ENCODE peak calls at places on chromosomes 12 and 14, in four cellular contexts. One of them, this sample, is unnamed.

GRCh38 chr14:99257122-99257672 is 14.8 kb downstream of the BCL11B start:
- DNase-seq in HepG2: no peak
- DNase-seq in H1: no peak
- DNase-seq in GM12878: no peak
- DNase-seq in this sample: no peak

GRCh38 chr12:3727877-3728632 is 24.9 kb downstream of the CRACR2A start:
- DNase-seq in H1: no peak
- DNase-seq in HepG2: no peak
- DNase-seq in GM12878: peak; percentile 66
- DNase-seq in this sample: no peak

GRCh38 chr12:80053048-80053790 is 46.1 kb upstream of the OTOGL start:
- DNase-seq in HepG2: no peak
- DNase-seq in H1: no peak
- DNase-seq in GM12878: no peak
- DNase-seq in this sample: no peak

GRCh38 chr12:132084681-132085635 is 59.2 kb downstream of the DDX51 start:
- DNase-seq in HepG2: peak; percentile 84
- DNase-seq in GM12878: no peak
- DNase-seq in H1: no peak
- DNase-seq in this sample: peak; percentile 88

GRCh38 chr12:91819132-91819447 is 326.6 kb downstream of the BTG1 start:
- DNase-seq in HepG2: no peak
- DNase-seq in H1: no peak
- DNase-seq in GM12878: no peak
- DNase-seq in this sample: no peak

GRCh38 chr12:52168019-52168717 is 23.6 kb downstream of the KRT80 start:
- DNase-seq in HepG2: peak; percentile 44
- DNase-seq in GM12878: no peak
- DNase-seq in H1: no peak
- DNase-seq in this sample: no peak

GRCh38 chr14:59565112-59565511 is 11.5 kb downstream of the CCDC175 start:
- DNase-seq in GM12878: no peak
- DNase-seq in H1: no peak
- DNase-seq in HepG2: no peak
- DNase-seq in this sample: no peak

GRCh38 chr14:24411468-24412454 is 13.0 kb downstream of the NYNRIN start:
- DNase-seq in HepG2: peak; percentile 69
- DNase-seq in H1: no peak
- DNase-seq in GM12878: no peak
- DNase-seq in this sample: peak; percentile 52

GRCh38 chr12:6765048-6765633 is 1.0 kb upstream of the PTMS start:
- DNase-seq in H1: no peak
- DNase-seq in HepG2: no peak
- DNase-seq in GM12878: no peak
- DNase-seq in this sample: peak; percentile 39

GRCh38 chr12:89244536-89244935 is 107.8 kb downstream of the DUSP6 start:
- DNase-seq in HepG2: no peak
- DNase-seq in H1: no peak
- DNase-seq in GM12878: no peak
- DNase-seq in this sample: no peak

GRCh38 chr12:56487448-56488040 is 417 bp downstream of the GLS2 start:
- DNase-seq in H1: no peak
- DNase-seq in GM12878: no peak
- DNase-seq in HepG2: peak; percentile 32
- DNase-seq in this sample: no peak

GRCh38 chr14:23352506-23353432 is at the start of gene SLC22A17:
- DNase-seq in GM12878: no peak
- DNase-seq in H1: no peak
- DNase-seq in HepG2: peak; percentile 45
- DNase-seq in this sample: peak; percentile 32

GRCh38 chr12:130998136-130998535 is 44.4 kb downstream of the ADGRD1 start:
- DNase-seq in H1: no peak
- DNase-seq in GM12878: no peak
- DNase-seq in HepG2: no peak
- DNase-seq in this sample: no peak

GRCh38 chr12:100956311-100956852 is 161.8 kb downstream of the ANO4 start:
- DNase-seq in H1: no peak
- DNase-seq in HepG2: no peak
- DNase-seq in GM12878: no peak
- DNase-seq in this sample: no peak

GRCh38 chr12:56998981-56999380 is 7.4 kb downstream of the ZBTB39 start:
- DNase-seq in H1: no peak
- DNase-seq in GM12878: peak; percentile 69
- DNase-seq in HepG2: no peak
- DNase-seq in this sample: peak; percentile 2

GRCh38 chr12:116125981-116126566 is 151.4 kb downstream of the MED13L start:
- DNase-seq in GM12878: no peak
- DNase-seq in HepG2: no peak
- DNase-seq in H1: no peak
- DNase-seq in this sample: no peak

GRCh38 chr12:76312314-76312713 is 35.9 kb downstream of the BBS10 start:
- DNase-seq in HepG2: no peak
- DNase-seq in GM12878: no peak
- DNase-seq in H1: no peak
- DNase-seq in this sample: no peak

GRCh38 chr14:24204163-24205146 is 1.0 kb upstream of the TSSK4 start:
- DNase-seq in H1: no peak
- DNase-seq in GM12878: no peak
- DNase-seq in HepG2: no peak
- DNase-seq in this sample: no peak

GRCh38 chr14:44107156-44107555 is 399.9 kb downstream of the FSCB start:
- DNase-seq in GM12878: no peak
- DNase-seq in HepG2: no peak
- DNase-seq in H1: no peak
- DNase-seq in this sample: no peak

GRCh38 chr12:1530592-1531159 is 63.7 kb downstream of the FBXL14 start:
- DNase-seq in HepG2: no peak
- DNase-seq in GM12878: no peak
- DNase-seq in H1: no peak
- DNase-seq in this sample: peak; percentile 39

GRCh38 chr12:65313704-65314317 is 35.3 kb downstream of the MSRB3 start:
- DNase-seq in H1: no peak
- DNase-seq in GM12878: no peak
- DNase-seq in HepG2: peak; percentile 28
- DNase-seq in this sample: peak; percentile 3

GRCh38 chr14:83860757-83861156 is 1669.2 kb upstream of the FLRT2 start:
- DNase-seq in H1: no peak
- DNase-seq in GM12878: no peak
- DNase-seq in HepG2: no peak
- DNase-seq in this sample: no peak

GRCh38 chr14:60655114-60655897 is 6.0 kb upstream of the SIX1 start:
- DNase-seq in HepG2: no peak
- DNase-seq in H1: no peak
- DNase-seq in GM12878: no peak
- DNase-seq in this sample: no peak

GRCh38 chr14:60655898-60656754 is 6.8 kb upstream of the SIX1 start:
- DNase-seq in HepG2: no peak
- DNase-seq in H1: no peak
- DNase-seq in GM12878: no peak
- DNase-seq in this sample: no peak

GRCh38 chr14:60657609-60657983 is 8.3 kb upstream of the SIX1 start:
- DNase-seq in GM12878: no peak
- DNase-seq in HepG2: no peak
- DNase-seq in H1: no peak
- DNase-seq in this sample: no peak

GRCh38 chr14:60658116-60658515 is 8.8 kb upstream of the SIX1 start:
- DNase-seq in GM12878: no peak
- DNase-seq in H1: no peak
- DNase-seq in HepG2: no peak
- DNase-seq in this sample: no peak

DNA sequence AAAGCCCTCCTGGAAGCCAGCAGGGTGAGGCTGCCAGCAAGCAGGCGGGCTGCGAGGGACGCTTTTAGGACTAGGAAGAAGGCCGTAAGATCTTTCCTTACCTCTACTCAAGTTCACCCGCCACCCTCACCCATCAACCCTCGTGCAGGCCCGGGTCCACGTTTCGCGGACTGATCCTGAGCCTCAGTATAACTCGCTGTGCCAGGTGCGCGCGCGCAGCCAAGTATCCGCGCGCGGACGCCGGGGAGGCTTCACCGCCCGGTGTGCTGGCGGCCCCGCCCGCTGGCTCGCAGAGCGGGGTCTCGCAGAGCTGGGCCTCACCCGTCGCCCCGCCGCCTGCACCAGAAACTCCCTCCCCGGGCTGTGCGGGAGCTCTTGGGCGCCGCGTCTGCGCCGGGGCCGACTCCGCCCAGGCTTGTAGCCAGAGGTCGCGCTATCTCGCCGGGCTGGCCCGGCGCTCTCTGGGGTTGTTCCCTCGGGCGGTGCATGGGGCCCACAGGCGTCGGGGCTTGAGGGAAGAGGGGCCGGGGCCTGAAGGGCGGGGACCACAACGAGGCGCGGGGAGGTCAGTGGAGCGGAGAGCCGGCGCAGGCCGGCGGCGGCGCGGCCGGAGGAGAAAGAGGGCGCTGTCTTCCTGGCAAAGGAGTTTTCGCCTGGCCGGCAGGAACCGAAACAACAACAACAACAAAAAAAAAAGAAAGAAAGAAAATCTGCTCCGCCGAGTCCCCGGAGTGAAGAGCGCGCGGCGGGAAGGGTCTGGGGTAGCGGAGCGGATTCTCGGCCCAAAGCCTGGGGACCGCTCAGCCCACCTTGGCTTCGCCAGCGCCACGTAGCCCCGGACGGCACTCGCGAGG is 7.7 kb upstream of the SIX1 start:
- DNase-seq in GM12878: peak; percentile 31
- DNase-seq in H1: no peak
- DNase-seq in HepG2: peak; percentile 58
- DNase-seq in this sample: no peak
- TF ChIP-seq CREB1 in GM12878: no peak
- TF ChIP-seq CREB1 in H1: no peak
- TF ChIP-seq CREB1 in HepG2: no peak
- TF ChIP-seq CREB1 in this sample: no peak

GRCh38 chr14:80003138-80003537 is 208.2 kb downstream of the DIO2 start:
- DNase-seq in H1: no peak
- DNase-seq in HepG2: peak; percentile 79
- DNase-seq in GM12878: no peak
- DNase-seq in this sample: no peak

GRCh38 chr14:79992799-79993198 is 218.5 kb downstream of the DIO2 start:
- DNase-seq in GM12878: no peak
- DNase-seq in H1: peak; percentile 7
- DNase-seq in HepG2: no peak
- DNase-seq in this sample: no peak

DNA sequence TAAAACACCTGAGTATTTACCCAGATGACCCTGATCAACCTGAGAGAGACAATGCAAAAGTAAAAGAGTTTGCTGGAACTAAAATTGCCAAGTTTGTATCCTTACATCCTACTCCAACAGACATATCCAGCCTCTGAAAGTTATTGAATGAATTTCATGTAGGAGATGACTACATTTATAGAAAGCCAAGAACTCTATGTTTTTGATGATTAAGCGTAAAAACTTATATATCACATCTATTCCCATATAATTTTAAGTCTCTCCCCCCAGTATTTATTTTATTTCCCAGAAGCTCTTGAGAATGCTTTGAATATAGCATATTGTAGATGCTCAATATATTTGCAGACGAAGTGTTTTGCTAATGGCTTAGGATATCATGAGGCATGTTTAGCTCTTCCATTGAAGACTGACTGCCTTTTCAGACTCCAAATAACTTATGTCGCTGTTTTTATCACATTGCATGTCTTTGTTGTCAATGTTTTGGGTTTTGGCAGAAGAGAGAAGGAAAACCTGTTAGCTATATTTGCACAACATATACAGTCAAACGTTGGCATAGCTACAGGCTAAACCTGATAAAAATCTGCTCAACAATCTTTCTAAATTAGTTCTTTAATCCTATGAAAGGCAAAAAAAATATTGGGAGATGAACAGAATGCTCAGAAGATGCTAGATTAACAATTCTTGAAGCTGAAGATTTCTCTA is 213.6 kb downstream of the DIO2 start:
- DNase-seq in H1: no peak
- DNase-seq in HepG2: no peak
- DNase-seq in GM12878: no peak
- DNase-seq in this sample: no peak
- TF ChIP-seq RAD21 in H1: no peak
- TF ChIP-seq RAD21 in HepG2: no peak
- TF ChIP-seq RAD21 in GM12878: no peak
- TF ChIP-seq RAD21 in this sample: no peak

GRCh38 chr14:72462041-72462440 is 431.9 kb downstream of the DPF3 start:
- DNase-seq in GM12878: no peak
- DNase-seq in HepG2: no peak
- DNase-seq in H1: no peak
- DNase-seq in this sample: no peak
- TF ChIP-seq RFX5 in GM12878: no peak
- TF ChIP-seq RFX5 in HepG2: no peak
- TF ChIP-seq RFX5 in H1: no peak
- TF ChIP-seq RFX5 in this sample: no peak

DNA sequence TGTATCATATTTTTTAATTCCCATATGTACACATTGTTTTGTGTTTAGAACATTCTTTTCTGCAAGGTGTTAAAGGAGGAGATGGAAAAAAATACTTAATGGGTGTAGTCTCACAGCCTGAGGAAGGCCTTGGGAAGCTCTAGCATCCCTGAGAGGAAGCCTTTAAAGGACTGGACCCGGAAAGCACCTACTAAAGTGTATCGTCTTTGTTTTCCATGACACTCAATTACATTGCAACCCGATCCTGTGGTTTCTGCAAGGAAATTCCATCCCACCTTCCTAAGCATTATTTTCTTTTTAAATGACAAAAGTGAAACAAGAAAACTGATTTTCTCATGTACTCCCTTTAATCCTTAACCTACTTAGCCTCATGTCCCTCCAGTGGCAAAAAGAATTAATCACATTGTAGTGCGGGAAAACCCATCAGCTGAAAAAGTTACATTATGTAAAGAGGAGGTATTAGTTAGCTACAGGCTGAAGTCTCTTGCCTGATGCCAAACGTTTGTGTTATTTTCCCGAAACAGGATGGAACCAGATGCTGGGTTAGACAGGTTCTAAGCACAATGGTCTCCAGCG is 147.8 kb upstream of the CPSF6 start:
- DNase-seq in HepG2: no peak
- DNase-seq in GM12878: no peak
- DNase-seq in H1: no peak
- DNase-seq in this sample: no peak
- TF ChIP-seq CREB1 in HepG2: no peak
- TF ChIP-seq CREB1 in GM12878: no peak
- TF ChIP-seq CREB1 in H1: no peak
- TF ChIP-seq CREB1 in this sample: no peak

DNA sequence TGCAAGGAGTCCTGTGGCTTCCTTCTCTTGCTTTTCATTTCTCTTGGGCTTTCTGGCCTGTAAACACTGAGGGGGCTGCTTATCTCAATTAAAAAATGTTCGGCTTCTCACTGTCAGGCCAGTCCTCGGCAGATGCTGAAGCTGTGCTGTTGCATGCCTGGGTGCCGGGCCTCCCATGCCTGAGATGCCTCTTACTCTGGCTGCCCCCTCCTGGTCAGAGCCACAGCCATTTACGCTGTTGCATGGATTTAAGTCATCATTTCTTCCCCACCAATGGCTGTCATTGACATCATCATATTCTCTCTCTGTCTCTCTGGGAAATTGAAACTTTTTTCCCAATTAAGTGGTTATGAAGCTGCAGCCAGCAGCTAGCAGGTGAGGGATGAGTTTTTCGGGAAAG is 53.7 kb downstream of the FOXN4 start:
- DNase-seq in GM12878: no peak
- DNase-seq in H1: peak; percentile 25
- DNase-seq in HepG2: peak; percentile 24
- DNase-seq in this sample: peak; percentile 27
- TF ChIP-seq RAD21 in GM12878: no peak
- TF ChIP-seq RAD21 in H1: peak; percentile 64
- TF ChIP-seq RAD21 in HepG2: peak; percentile 57
- TF ChIP-seq RAD21 in this sample: peak; percentile 63

This sample was measured in K562.